ENCODE peak calls at places on chromosomes 5 and 9, in nine cellular contexts. D is AG04450; A is CD8-positive, alpha-beta T cell; O is WERI-Rb-1; L is ovary; I is adrenal gland; P is A549; Y is GM23338; G is fibroblast of lung. Z is an unnamed sample.

GRCh38 chr9:100428871-100429654 is 2.1 kb downstream of the MSANTD3 start:
- DNase-seq in I (peak), P (peak), G (peak), L (peak), Y (no peak), O (no peak), A (no peak), D (peak), Z (peak)

GRCh38 chr9:92030367-92030766 is 80.3 kb upstream of the ROR2 start:
- DNase-seq in D (no peak), I (no peak), G (no peak), L (no peak), P (no peak), Y (no peak), A (no peak), O (no peak), Z (no peak)

GRCh38 chr5:135266301-135266630 is 132.8 kb downstream of the MACROH2A1 start:
- DNase-seq in P (no peak), G (no peak), L (no peak), O (no peak), A (no peak), I (no peak), Y (no peak), D (no peak), Z (no peak)

GRCh38 chr5:135236951-135237791 is 161.9 kb downstream of the MACROH2A1 start:
- DNase-seq in A (no peak), L (peak), G (peak), D (no peak), O (peak), P (no peak), I (peak), Y (no peak), Z (no peak)

GRCh38 chr9:6502399-6502798 is 89.4 kb downstream of the UHRF2 start:
- DNase-seq in G (no peak), D (no peak), P (peak), I (no peak), A (no peak), Y (no peak), O (no peak), L (no peak), Z (peak)

GRCh38 chr5:171629221-171630005 is 156.2 kb upstream of the SMIM23 start:
- DNase-seq in A (no peak), O (no peak), P (peak), D (no peak), Y (peak), L (no peak), I (no peak), G (peak), Z (peak)

GRCh38 chr9:134549336-134549735 is 92.3 kb upstream of the COL5A1 start:
- DNase-seq in D (no peak), A (no peak), I (no peak), G (no peak), Y (no peak), O (no peak), P (no peak), L (no peak), Z (no peak)

GRCh38 chr5:151251001-151251551 is 1.9 kb upstream of the GM2A start:
- DNase-seq in P (no peak), L (no peak), Y (no peak), A (no peak), I (no peak), G (no peak), O (no peak), D (no peak), Z (no peak)

GRCh38 chr9:108300296-108301287 is 555.2 kb downstream of the ACTL7B start:
- DNase-seq in Y (no peak), P (no peak), G (no peak), L (no peak), O (no peak), I (no peak), A (no peak), D (no peak), Z (no peak)

GRCh38 chr5:147956064-147956841 is 49.9 kb upstream of the C5orf46 start:
- DNase-seq in Y (no peak), I (no peak), L (no peak), A (no peak), O (no peak), G (no peak), D (no peak), P (no peak), Z (peak)

GRCh38 chr9:76701441-76702031 is 62.7 kb upstream of the PCA3 start:
- DNase-seq in Y (no peak), D (no peak), I (no peak), L (no peak), A (no peak), O (peak), G (no peak), P (no peak), Z (no peak)

GRCh38 chr9:133700861-133701320 is 37.3 kb downstream of the SARDH start:
- DNase-seq in I (peak), L (peak), D (no peak), A (peak), Y (no peak), P (no peak), O (no peak), G (no peak), Z (peak)

GRCh38 chr5:169265888-169266287 is 35.1 kb downstream of the SLIT3 start:
- DNase-seq in P (peak), I (no peak), A (no peak), D (no peak), O (no peak), L (no peak), G (peak), Y (peak), Z (peak)

GRCh38 chr5:171484460-171484899 is 65.0 kb downstream of the FGF18 start:
- DNase-seq in O (peak), A (peak), Y (peak), I (peak), P (peak), D (no peak), L (peak), G (peak), Z (peak)

GRCh38 chr5:53179681-53180080 is 70.1 kb upstream of the MOCS2 start:
- DNase-seq in A (no peak), L (no peak), D (no peak), G (no peak), Y (no peak), I (no peak), O (no peak), P (no peak), Z (no peak)

GRCh38 chr9:126516561-126516935 is 97.2 kb upstream of the LMX1B start:
- DNase-seq in A (no peak), I (no peak), O (no peak), P (no peak), Y (no peak), D (no peak), G (no peak), L (no peak), Z (no peak)

GRCh38 chr9:126515001-126515872 is 98.5 kb upstream of the LMX1B start:
- DNase-seq in G (no peak), Y (no peak), A (no peak), D (no peak), L (no peak), I (no peak), O (no peak), P (no peak), Z (no peak)

GRCh38 chr9:126515873-126516505 is 97.7 kb upstream of the LMX1B start:
- DNase-seq in G (no peak), L (no peak), P (no peak), O (no peak), I (no peak), D (no peak), Y (no peak), A (no peak), Z (no peak)

GRCh38 chr9:126513159-126514036 is 100.3 kb upstream of the LMX1B start:
- DNase-seq in O (no peak), D (no peak), L (no peak), I (no peak), G (no peak), Y (no peak), A (no peak), P (no peak), Z (no peak)

DNA sequence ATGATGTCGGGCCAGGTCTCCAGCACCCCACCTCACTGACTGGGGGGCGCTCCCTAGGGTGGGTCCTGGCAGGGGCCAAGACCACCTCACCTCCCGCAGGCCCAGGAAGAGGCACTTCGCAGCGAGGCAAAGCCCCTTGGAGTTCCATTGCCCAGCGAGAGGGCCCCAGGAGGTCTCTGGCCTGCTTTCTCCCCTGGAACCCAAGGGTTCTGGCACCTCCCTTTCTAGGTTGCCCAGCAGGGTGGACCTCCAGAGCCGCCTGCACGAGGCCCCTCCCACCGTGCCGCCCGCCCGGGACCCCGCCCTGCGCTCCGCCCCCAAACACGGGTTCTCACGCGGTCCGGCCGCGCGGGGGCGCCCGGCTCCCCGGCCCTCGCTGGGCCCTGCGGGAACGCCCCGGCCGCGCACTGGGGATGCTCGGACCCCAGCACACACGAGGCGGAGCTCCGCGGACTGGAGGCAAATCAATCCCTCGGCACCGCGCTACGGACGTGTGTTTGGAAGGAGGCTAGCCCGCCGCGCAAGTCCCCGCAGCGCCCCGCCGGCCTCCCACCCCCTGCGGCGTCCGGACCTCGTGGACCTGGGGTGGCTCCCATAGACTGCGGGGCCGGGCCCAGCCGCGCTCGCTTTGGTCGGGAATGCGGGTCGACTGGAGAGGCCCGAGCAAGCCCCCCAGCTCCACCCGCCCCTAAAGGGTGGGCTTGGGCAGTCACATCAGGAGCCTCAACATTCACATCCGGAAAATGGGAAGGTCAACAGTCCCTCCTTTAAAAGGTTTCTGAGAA is 99.5 kb upstream of the LMX1B start:
- DNase-seq in L (peak), I (peak), D (no peak), Y (peak), G (peak), O (peak), P (peak), A (peak), Z (peak)
- TF ChIP-seq CTCF in L (no peak), I (no peak), D (peak), Y (peak), G (no peak), O (peak), P (peak), A (peak), Z (peak)

GRCh38 chr9:125906144-125906543 is 159.0 kb downstream of the PBX3 start:
- DNase-seq in A (no peak), D (peak), Y (no peak), I (no peak), P (no peak), L (no peak), G (peak), O (no peak), Z (peak)
- H3K4me3 ChIP-seq in A (no peak), D (no peak), Y (no peak), I (no peak), P (no peak), L (no peak), G (no peak), O (no peak), Z (no peak)

DNA sequence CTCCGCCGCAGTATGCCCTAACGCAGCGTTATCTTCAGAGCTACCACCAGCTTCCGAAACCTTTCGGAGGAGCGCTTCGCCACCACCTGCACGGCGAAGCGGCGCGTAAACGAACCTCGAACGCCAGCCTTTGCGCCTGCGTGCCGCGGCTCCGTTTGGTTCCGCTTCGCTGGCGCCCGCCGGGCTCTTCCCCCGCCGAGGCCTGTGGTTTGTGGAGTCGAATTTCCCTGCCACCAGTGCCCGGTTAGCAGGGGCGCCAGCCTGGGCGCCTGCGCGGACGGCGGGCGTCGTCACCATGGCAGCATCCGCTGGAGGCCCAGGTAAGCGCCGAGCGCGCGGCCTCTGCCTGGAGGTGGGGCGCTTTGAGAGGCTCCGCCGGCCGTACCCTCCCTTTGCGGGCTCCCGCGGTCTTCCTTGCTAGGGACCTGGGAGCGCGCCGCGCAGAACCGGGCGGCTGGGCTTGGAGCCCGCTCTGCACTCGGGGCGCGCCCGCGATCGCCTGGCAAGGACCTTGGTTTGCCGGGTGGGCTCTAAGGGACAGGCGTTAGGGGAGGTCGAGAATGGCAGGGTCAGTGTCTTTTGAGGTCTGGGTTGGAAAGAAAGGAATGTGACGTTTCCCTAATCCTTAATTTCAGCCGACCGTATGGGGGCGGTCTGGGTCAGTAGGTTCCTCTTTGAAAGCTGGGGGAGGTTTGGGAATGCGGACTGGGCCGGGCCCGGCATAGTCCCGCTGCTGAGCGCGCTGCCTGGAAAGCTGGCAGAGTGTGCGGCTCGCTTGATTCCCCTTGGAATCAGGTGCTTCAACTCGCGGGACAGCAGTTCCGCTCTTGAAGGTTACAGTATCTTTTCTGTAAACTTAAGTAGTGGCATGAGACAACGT is at the start of gene FAM151B:
- DNase-seq in Y (peak), I (peak), O (peak), L (peak), G (peak), A (peak), D (peak), P (peak), Z (peak)
- TF ChIP-seq CTCF in Y (peak), I (no peak), O (no peak), L (no peak), G (peak), A (no peak), D (peak), P (peak), Z (peak)

GRCh38 chr5:160310910-160311295 is 1.5 kb downstream of the CCNJL start:
- DNase-seq in G (no peak), D (no peak), O (no peak), L (no peak), P (no peak), I (no peak), Y (peak), A (no peak), Z (no peak)
- H3K4me3 ChIP-seq in G (no peak), D (no peak), O (no peak), L (no peak), P (peak), I (no peak), Y (peak), A (no peak), Z (no peak)

GRCh38 chr9:124290053-124290581 is 32.4 kb downstream of the NEK6 start:
- DNase-seq in I (no peak), D (no peak), Y (no peak), O (no peak), G (no peak), P (no peak), A (no peak), L (no peak), Z (no peak)

GRCh38 chr9:124290743-124291554 is 33.2 kb downstream of the NEK6 start:
- DNase-seq in D (no peak), L (no peak), A (no peak), P (no peak), Y (no peak), O (no peak), I (no peak), G (no peak), Z (no peak)

GRCh38 chr9:124293712-124294504 is 36.2 kb downstream of the NEK6 start:
- DNase-seq in A (no peak), D (no peak), Y (no peak), G (no peak), P (no peak), I (no peak), L (no peak), O (no peak), Z (no peak)

GRCh38 chr9:124292696-124293593 is 35.2 kb downstream of the NEK6 start:
- DNase-seq in P (no peak), D (no peak), A (no peak), Y (no peak), O (no peak), L (no peak), G (no peak), I (no peak), Z (peak)

DNA sequence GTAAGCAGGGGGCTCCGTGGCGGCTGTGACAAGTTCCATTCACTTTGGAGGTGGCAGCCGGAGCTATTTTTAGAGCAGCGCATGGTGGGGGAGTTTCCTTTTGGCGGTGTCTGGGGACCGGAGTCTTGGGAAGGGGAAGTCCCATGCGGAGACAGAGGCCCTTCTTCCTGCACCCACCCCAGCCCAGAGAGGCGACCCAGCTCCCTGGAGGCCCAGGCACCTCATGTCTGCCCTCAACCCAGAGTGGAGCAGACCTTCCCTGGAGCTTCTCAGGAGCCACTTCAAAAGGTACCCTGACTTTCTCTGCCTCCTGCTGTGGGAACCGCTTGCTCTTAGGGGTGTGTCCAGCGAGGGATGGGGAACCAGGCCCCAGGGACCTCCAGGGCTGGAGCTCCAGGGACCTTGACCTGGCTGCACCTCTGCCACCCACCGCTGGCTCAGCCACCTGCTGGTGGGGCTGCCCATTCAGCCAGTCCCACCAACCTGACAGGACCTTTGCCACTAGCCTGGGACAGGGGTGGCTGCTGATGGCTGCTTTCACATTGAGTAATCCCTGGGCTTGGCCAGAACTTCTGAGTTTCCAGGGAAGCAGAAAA is 34.1 kb downstream of the NEK6 start:
- DNase-seq in G (no peak), A (no peak), D (no peak), P (no peak), L (no peak), O (no peak), I (no peak), Y (no peak), Z (peak)
- TF ChIP-seq CTCF in G (no peak), A (no peak), D (no peak), P (no peak), L (no peak), O (peak), I (no peak), Y (no peak), Z (no peak)

DNA sequence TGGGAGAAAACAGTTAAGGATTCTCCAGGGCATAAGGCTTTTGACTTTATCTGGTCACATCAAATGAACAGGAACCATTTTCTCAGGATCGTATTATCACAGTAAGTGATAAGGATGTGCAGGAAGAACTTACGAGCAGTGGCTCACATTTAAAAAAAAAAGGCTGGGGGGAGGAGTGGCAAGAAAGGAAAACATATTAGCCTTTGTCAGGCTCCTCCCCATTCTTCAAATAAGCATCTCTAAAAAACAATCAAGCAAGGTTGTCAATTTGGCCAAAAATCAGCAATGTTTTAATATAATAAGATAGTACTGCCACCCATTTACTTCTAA is 234.4 kb upstream of the TMEM161B start:
- DNase-seq in Y (no peak), D (no peak), P (no peak), A (no peak), G (peak), O (no peak), L (no peak), I (no peak), Z (peak)
- H3K4me3 ChIP-seq in Y (no peak), D (peak), P (no peak), A (peak), G (peak), O (no peak), L (peak), I (peak), Z (peak)

GRCh38 chr5:10612251-10612650 is 48.4 kb downstream of the ANKRD33B start:
- DNase-seq in D (no peak), I (no peak), P (no peak), L (no peak), Y (no peak), O (no peak), A (no peak), G (no peak), Z (no peak)
- TF ChIP-seq CTCF in D (no peak), I (no peak), P (no peak), L (no peak), Y (no peak), O (no peak), A (no peak), G (no peak), Z (no peak)

GRCh38 chr9:114484854-114485443 is 20.3 kb downstream of the WHRN start:
- DNase-seq in Y (no peak), I (peak), A (peak), P (peak), O (no peak), G (peak), D (peak), L (no peak), Z (peak)

GRCh38 chr9:114488398-114489129 is 16.7 kb downstream of the WHRN start:
- DNase-seq in L (no peak), P (no peak), D (no peak), I (no peak), A (no peak), G (no peak), Y (no peak), O (no peak), Z (no peak)

GRCh38 chr9:114486205-114486963 is 18.9 kb downstream of the WHRN start:
- DNase-seq in A (no peak), G (no peak), D (no peak), Y (no peak), L (no peak), I (no peak), O (no peak), P (no peak), Z (no peak)

GRCh38 chr9:114489928-114490327 is 15.3 kb downstream of the WHRN start:
- DNase-seq in D (no peak), L (no peak), O (no peak), G (no peak), A (no peak), I (no peak), Y (no peak), P (no peak), Z (no peak)

GRCh38 chr9:114487607-114488300 is 17.5 kb downstream of the WHRN start:
- DNase-seq in I (peak), P (peak), A (peak), Y (peak), O (peak), D (peak), G (peak), L (peak), Z (peak)
- H3K4me3 ChIP-seq in I (no peak), P (no peak), A (no peak), Y (no peak), O (no peak), D (no peak), G (no peak), L (no peak), Z (no peak)

Z was measured in choroid plexus epithelial cell.